ENCODE peak calls at places on chromosome 5, in four cellular contexts. One of them, this sample, is unnamed.

GRCh38 chr5:172692981-172693380 is 51.9 kb downstream of the NEURL1B start:
- DNase-seq in endothelial cell of umbilical vein: no peak
- DNase-seq in GM23338: no peak
- DNase-seq in H1: no peak
- DNase-seq in this sample: peak; percentile 78

GRCh38 chr5:5320062-5320805 is 102.2 kb upstream of the ICE1 start:
- DNase-seq in H1: no peak
- DNase-seq in endothelial cell of umbilical vein: no peak
- DNase-seq in GM23338: no peak
- DNase-seq in this sample: no peak

GRCh38 chr5:139267481-139267880 is 26.1 kb upstream of the MATR3 start:
- DNase-seq in endothelial cell of umbilical vein: no peak
- DNase-seq in H1: no peak
- DNase-seq in GM23338: no peak
- DNase-seq in this sample: no peak

GRCh38 chr5:172773481-172774469 is 2.8 kb upstream of the DUSP1 start:
- DNase-seq in H1: no peak
- DNase-seq in GM23338: no peak
- DNase-seq in endothelial cell of umbilical vein: no peak
- DNase-seq in this sample: no peak

GRCh38 chr5:137695651-137696428 is 40.0 kb downstream of the KLHL3 start:
- DNase-seq in H1: peak; percentile 48
- DNase-seq in endothelial cell of umbilical vein: peak; percentile 98
- DNase-seq in GM23338: peak; percentile 47
- DNase-seq in this sample: no peak

GRCh38 chr5:32852535-32852934 is 141.4 kb downstream of the NPR3 start:
- DNase-seq in GM23338: peak; percentile 86
- DNase-seq in endothelial cell of umbilical vein: no peak
- DNase-seq in H1: peak; percentile 52
- DNase-seq in this sample: peak; percentile 48

GRCh38 chr5:85500869-85501268 is 1116.2 kb upstream of the EDIL3 start:
- DNase-seq in H1: no peak
- DNase-seq in endothelial cell of umbilical vein: no peak
- DNase-seq in GM23338: peak; percentile 35
- DNase-seq in this sample: no peak

GRCh38 chr5:83513491-83513890 is 41.9 kb downstream of the VCAN start:
- DNase-seq in GM23338: no peak
- DNase-seq in H1: no peak
- DNase-seq in endothelial cell of umbilical vein: no peak
- DNase-seq in this sample: peak; percentile 30

GRCh38 chr5:25662610-25663009 is 1017.8 kb upstream of the CDH10 start:
- DNase-seq in endothelial cell of umbilical vein: no peak
- DNase-seq in GM23338: no peak
- DNase-seq in H1: no peak
- DNase-seq in this sample: no peak

GRCh38 chr5:407801-408268 is 35.1 kb upstream of the EXOC3 start:
- DNase-seq in GM23338: no peak
- DNase-seq in endothelial cell of umbilical vein: no peak
- DNase-seq in H1: no peak
- DNase-seq in this sample: no peak

GRCh38 chr5:143933434-143933833 is 121.5 kb downstream of the HMHB1 start:
- DNase-seq in GM23338: no peak
- DNase-seq in H1: no peak
- DNase-seq in endothelial cell of umbilical vein: no peak
- DNase-seq in this sample: no peak

GRCh38 chr5:177116631-177117373 is 16.8 kb upstream of the NSD1 start:
- DNase-seq in GM23338: peak; percentile 96
- DNase-seq in H1: peak; percentile 94
- DNase-seq in endothelial cell of umbilical vein: peak; percentile 77
- DNase-seq in this sample: peak; percentile 95

GRCh38 chr5:27682600-27682999 is 644.2 kb upstream of the CDH9 start:
- DNase-seq in H1: peak; percentile 42
- DNase-seq in endothelial cell of umbilical vein: no peak
- DNase-seq in GM23338: peak; percentile 66
- DNase-seq in this sample: peak; percentile 6

GRCh38 chr5:56625577-56625976 is 189.8 kb upstream of the MAP3K1 start:
- DNase-seq in GM23338: no peak
- DNase-seq in H1: no peak
- DNase-seq in endothelial cell of umbilical vein: peak; percentile 81
- DNase-seq in this sample: peak; percentile 91

GRCh38 chr5:131114754-131115153 is 50.3 kb downstream of the HINT1 start:
- DNase-seq in GM23338: no peak
- DNase-seq in endothelial cell of umbilical vein: no peak
- DNase-seq in H1: no peak
- DNase-seq in this sample: no peak

GRCh38 chr5:135031813-135032612 is 2.0 kb downstream of the PITX1 start:
- DNase-seq in GM23338: no peak
- DNase-seq in endothelial cell of umbilical vein: no peak
- DNase-seq in H1: no peak
- DNase-seq in this sample: no peak
- H3K4me1 ChIP-seq in GM23338: peaks cover 44% of the 10 kb centered on the region
- H3K4me1 ChIP-seq in endothelial cell of umbilical vein: peaks cover 5% of the 10 kb centered on the region
- H3K4me1 ChIP-seq in H1: peaks cover 31% of the 10 kb centered on the region
- H3K4me1 ChIP-seq in this sample: peaks cover 3% of the 10 kb centered on the region

GRCh38 chr5:16754086-16754485 is 137.3 kb upstream of the RETREG1 start:
- DNase-seq in endothelial cell of umbilical vein: no peak
- DNase-seq in GM23338: no peak
- DNase-seq in H1: no peak
- DNase-seq in this sample: no peak
- H3K36me3 ChIP-seq in endothelial cell of umbilical vein: peaks cover 19% of the 10 kb centered on the region
- H3K36me3 ChIP-seq in GM23338: peaks cover 4% of the 10 kb centered on the region
- H3K36me3 ChIP-seq in H1: peaks cover 4% of the 10 kb centered on the region
- H3K36me3 ChIP-seq in this sample: peaks cover 2% of the 10 kb centered on the region

GRCh38 chr5:150142189-150142788 is 13.4 kb downstream of the PDGFRB start:
- DNase-seq in GM23338: no peak
- DNase-seq in endothelial cell of umbilical vein: no peak
- DNase-seq in H1: no peak
- DNase-seq in this sample: no peak
- H3K4me1 ChIP-seq in GM23338: peaks cover 23% of the 10 kb centered on the region
- H3K4me1 ChIP-seq in endothelial cell of umbilical vein: peaks cover 17% of the 10 kb centered on the region
- H3K4me1 ChIP-seq in H1: peaks cover 19% of the 10 kb centered on the region
- H3K4me1 ChIP-seq in this sample: peaks cover 56% of the 10 kb centered on the region

GRCh38 chr5:72854419-72854818 is 38.0 kb downstream of the TNPO1 start:
- DNase-seq in GM23338: no peak
- DNase-seq in H1: no peak
- DNase-seq in endothelial cell of umbilical vein: no peak
- DNase-seq in this sample: no peak
- H3K36me3 ChIP-seq in GM23338: peaks cover 26% of the 10 kb centered on the region
- H3K36me3 ChIP-seq in H1: peaks cover 8% of the 10 kb centered on the region
- H3K36me3 ChIP-seq in endothelial cell of umbilical vein: peaks cover 29% of the 10 kb centered on the region
- H3K36me3 ChIP-seq in this sample: peaks cover 19% of the 10 kb centered on the region

GRCh38 chr5:72300590-72301339 is 19.3 kb downstream of the MRPS27 start:
- DNase-seq in endothelial cell of umbilical vein: no peak
- DNase-seq in H1: no peak
- DNase-seq in GM23338: no peak
- DNase-seq in this sample: no peak
- H3K4me1 ChIP-seq in endothelial cell of umbilical vein: no peaks in the 10 kb centered on the region
- H3K4me1 ChIP-seq in H1: peaks cover 2% of the 10 kb centered on the region
- H3K4me1 ChIP-seq in GM23338: peaks cover 34% of the 10 kb centered on the region
- H3K4me1 ChIP-seq in this sample: peaks cover 16% of the 10 kb centered on the region

GRCh38 chr5:142131394-142131793 is 22.8 kb downstream of the NDFIP1 start:
- DNase-seq in H1: no peak
- DNase-seq in GM23338: no peak
- DNase-seq in endothelial cell of umbilical vein: no peak
- DNase-seq in this sample: no peak

GRCh38 chr5:142128675-142129208 is 20.2 kb downstream of the NDFIP1 start:
- DNase-seq in endothelial cell of umbilical vein: no peak
- DNase-seq in H1: no peak
- DNase-seq in GM23338: no peak
- DNase-seq in this sample: no peak

GRCh38 chr5:142129447-142129846 is 20.9 kb downstream of the NDFIP1 start:
- DNase-seq in H1: no peak
- DNase-seq in GM23338: no peak
- DNase-seq in endothelial cell of umbilical vein: no peak
- DNase-seq in this sample: no peak

GRCh38 chr5:142133382-142134206 is 25.0 kb downstream of the NDFIP1 start:
- DNase-seq in H1: no peak
- DNase-seq in endothelial cell of umbilical vein: no peak
- DNase-seq in GM23338: no peak
- DNase-seq in this sample: no peak

DNA sequence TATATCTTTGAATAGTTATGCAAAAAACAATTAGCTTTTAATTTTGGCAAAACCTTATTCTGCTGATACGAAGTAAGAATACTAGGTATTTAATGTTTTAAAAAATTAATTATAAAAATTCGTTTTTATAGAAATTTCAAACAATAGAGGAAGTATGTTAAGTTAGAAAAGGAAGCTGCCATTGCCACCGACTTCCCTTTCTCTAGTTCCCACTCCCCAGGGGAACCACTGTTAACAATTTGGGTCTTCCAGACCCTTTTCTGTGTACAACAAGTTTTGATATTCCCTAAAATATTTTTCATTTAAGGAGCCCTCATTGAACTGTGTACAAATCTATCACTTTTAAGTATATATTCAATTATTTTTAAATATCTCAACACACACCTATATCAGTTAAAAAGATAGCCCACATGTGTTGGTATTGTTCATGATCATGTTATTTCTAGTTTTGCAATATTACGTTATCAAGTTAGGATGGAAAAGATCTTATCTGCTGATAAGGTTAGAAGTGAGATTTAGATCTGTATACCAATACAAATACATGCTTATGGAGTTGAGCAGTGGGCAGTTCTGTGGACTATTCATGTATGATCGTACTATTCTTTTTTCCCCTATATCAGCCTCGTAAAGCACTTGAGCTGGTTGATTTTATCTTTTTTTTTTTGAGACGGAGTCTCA is 25.9 kb downstream of the NDFIP1 start:
- DNase-seq in endothelial cell of umbilical vein: no peak
- DNase-seq in H1: no peak
- DNase-seq in GM23338: no peak
- DNase-seq in this sample: no peak
- H3K36me3 ChIP-seq in endothelial cell of umbilical vein: peaks cover 2% of the 10 kb centered on the region
- H3K36me3 ChIP-seq in H1: no peaks in the 10 kb centered on the region
- H3K36me3 ChIP-seq in GM23338: peaks cover 3% of the 10 kb centered on the region
- H3K36me3 ChIP-seq in this sample: peaks cover 44% of the 10 kb centered on the region